ENCODE peak calls at places on chromosomes 2 and 18, in seven cellular contexts. One of them, this sample, is unnamed.

GRCh38 chr18:55097406-55098170 is 138.3 kb upstream of the CCDC68 start:
- DNase-seq in HCT116: no peak
- DNase-seq in GM23248: peak
- DNase-seq in brain microvascular endothelial cell: no peak
- DNase-seq in PC-3: no peak
- DNase-seq in ovary: no peak
- DNase-seq in endothelial cell of umbilical vein: peak
- DNase-seq in this sample: peak

GRCh38 chr2:52181080-52181479 is 1149.1 kb upstream of the NRXN1 start:
- DNase-seq in HCT116: no peak
- DNase-seq in GM23248: no peak
- DNase-seq in brain microvascular endothelial cell: no peak
- DNase-seq in PC-3: no peak
- DNase-seq in ovary: no peak
- DNase-seq in endothelial cell of umbilical vein: no peak
- DNase-seq in this sample: no peak

GRCh38 chr18:41647914-41648313 is 307.1 kb upstream of the PIK3C3 start:
- DNase-seq in HCT116: no peak
- DNase-seq in GM23248: no peak
- DNase-seq in brain microvascular endothelial cell: no peak
- DNase-seq in PC-3: no peak
- DNase-seq in ovary: no peak
- DNase-seq in endothelial cell of umbilical vein: no peak
- DNase-seq in this sample: no peak

GRCh38 chr2:85554980-85555612 is 6.2 kb downstream of the GGCX start:
- DNase-seq in HCT116: no peak
- DNase-seq in GM23248: no peak
- DNase-seq in brain microvascular endothelial cell: no peak
- DNase-seq in PC-3: no peak
- DNase-seq in ovary: no peak
- DNase-seq in endothelial cell of umbilical vein: no peak
- DNase-seq in this sample: no peak

GRCh38 chr18:6022089-6022444 is 126.7 kb upstream of the TMEM200C start:
- DNase-seq in HCT116: no peak
- DNase-seq in GM23248: peak
- DNase-seq in brain microvascular endothelial cell: no peak
- DNase-seq in PC-3: no peak
- DNase-seq in ovary: no peak
- DNase-seq in endothelial cell of umbilical vein: no peak
- DNase-seq in this sample: no peak

GRCh38 chr2:168469281-168469988 is 13.4 kb downstream of the CERS6 start:
- DNase-seq in HCT116: no peak
- DNase-seq in GM23248: no peak
- DNase-seq in brain microvascular endothelial cell: no peak
- DNase-seq in PC-3: no peak
- DNase-seq in ovary: no peak
- DNase-seq in endothelial cell of umbilical vein: no peak
- DNase-seq in this sample: no peak

GRCh38 chr2:197852127-197852526 is 47.7 kb downstream of the PLCL1 start:
- DNase-seq in HCT116: no peak
- DNase-seq in GM23248: no peak
- DNase-seq in brain microvascular endothelial cell: no peak
- DNase-seq in PC-3: no peak
- DNase-seq in ovary: no peak
- DNase-seq in endothelial cell of umbilical vein: no peak
- DNase-seq in this sample: no peak

GRCh38 chr2:128782411-128783192 is 463.9 kb upstream of the HS6ST1 start:
- DNase-seq in HCT116: no peak
- DNase-seq in GM23248: no peak
- DNase-seq in brain microvascular endothelial cell: no peak
- DNase-seq in PC-3: no peak
- DNase-seq in ovary: peak
- DNase-seq in endothelial cell of umbilical vein: no peak
- DNase-seq in this sample: no peak

GRCh38 chr2:216700088-216700567 is 4.8 kb upstream of the IGFBP5 start:
- DNase-seq in HCT116: no peak
- DNase-seq in GM23248: no peak
- DNase-seq in brain microvascular endothelial cell: no peak
- DNase-seq in PC-3: no peak
- DNase-seq in ovary: no peak
- DNase-seq in endothelial cell of umbilical vein: no peak
- DNase-seq in this sample: no peak

GRCh38 chr18:48662021-48662661 is 123.3 kb downstream of the CTIF start:
- DNase-seq in HCT116: no peak
- DNase-seq in GM23248: peak
- DNase-seq in brain microvascular endothelial cell: peak
- DNase-seq in PC-3: peak
- DNase-seq in ovary: peak
- DNase-seq in endothelial cell of umbilical vein: no peak
- DNase-seq in this sample: peak

DNA sequence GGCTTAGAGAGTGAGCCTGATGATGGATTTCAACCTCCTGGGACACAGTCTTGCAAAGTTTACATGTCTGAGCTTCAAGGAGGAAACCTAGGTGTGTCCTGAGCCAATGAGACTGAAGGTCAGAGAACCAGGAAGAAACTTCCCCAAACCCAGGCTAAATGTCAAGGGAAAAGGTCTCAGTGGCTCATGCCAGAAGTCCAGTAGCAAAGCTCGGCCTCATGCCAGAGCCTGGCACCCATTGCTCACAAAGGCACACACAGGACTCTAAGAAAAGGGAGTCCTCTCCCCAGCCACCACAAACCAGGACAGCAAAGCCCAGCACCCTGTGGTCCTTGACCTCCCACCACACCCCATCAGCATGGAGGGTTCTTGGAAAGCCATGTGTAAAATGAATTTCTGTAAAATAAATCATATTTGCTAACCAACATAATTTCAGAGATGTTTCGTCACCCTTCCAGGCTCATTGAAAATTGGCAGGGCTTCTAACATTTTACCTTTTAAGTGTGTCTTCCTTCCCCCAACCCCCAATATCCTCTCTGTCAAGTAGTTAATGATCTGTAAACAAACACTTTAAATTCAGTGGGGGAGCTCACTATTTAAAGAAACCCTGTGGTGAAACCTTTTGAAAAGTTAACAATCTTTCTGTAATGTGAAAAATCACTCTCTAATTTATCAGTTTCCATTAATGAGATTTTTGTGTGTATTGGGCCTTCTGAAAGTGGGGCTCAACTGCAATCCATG is 77.1 kb downstream of the BCL11A start:
- DNase-seq in HCT116: no peak
- DNase-seq in GM23248: no peak
- DNase-seq in brain microvascular endothelial cell: no peak
- DNase-seq in PC-3: no peak
- DNase-seq in ovary: no peak
- DNase-seq in endothelial cell of umbilical vein: no peak
- DNase-seq in this sample: no peak
- H3K4me3 ChIP-seq in HCT116: no peak
- H3K4me3 ChIP-seq in GM23248: no peak
- H3K4me3 ChIP-seq in brain microvascular endothelial cell: no peak
- H3K4me3 ChIP-seq in PC-3: no peak
- H3K4me3 ChIP-seq in ovary: no peak
- H3K4me3 ChIP-seq in endothelial cell of umbilical vein: no peak
- H3K4me3 ChIP-seq in this sample: no peak

GRCh38 chr2:28160986-28161425 is 231.7 kb upstream of the FOSL2 start:
- DNase-seq in HCT116: no peak
- DNase-seq in GM23248: peak
- DNase-seq in brain microvascular endothelial cell: no peak
- DNase-seq in PC-3: peak
- DNase-seq in ovary: no peak
- DNase-seq in endothelial cell of umbilical vein: no peak
- DNase-seq in this sample: peak
- H3K27ac ChIP-seq in HCT116: no peak
- H3K27ac ChIP-seq in GM23248: peak
- H3K27ac ChIP-seq in brain microvascular endothelial cell: no peak
- H3K27ac ChIP-seq in PC-3: no peak
- H3K27ac ChIP-seq in ovary: no peak
- H3K27ac ChIP-seq in endothelial cell of umbilical vein: no peak
- H3K27ac ChIP-seq in this sample: no peak

GRCh38 chr2:170817247-170817998 is 736 bp downstream of the GAD1 start:
- DNase-seq in HCT116: no peak
- DNase-seq in GM23248: peak
- DNase-seq in brain microvascular endothelial cell: no peak
- DNase-seq in PC-3: peak
- DNase-seq in ovary: no peak
- DNase-seq in endothelial cell of umbilical vein: peak
- DNase-seq in this sample: peak
- H3K4me3 ChIP-seq in HCT116: peak
- H3K4me3 ChIP-seq in GM23248: peak
- H3K4me3 ChIP-seq in brain microvascular endothelial cell: peak
- H3K4me3 ChIP-seq in PC-3: peak
- H3K4me3 ChIP-seq in ovary: peak
- H3K4me3 ChIP-seq in endothelial cell of umbilical vein: peak
- H3K4me3 ChIP-seq in this sample: peak

DNA sequence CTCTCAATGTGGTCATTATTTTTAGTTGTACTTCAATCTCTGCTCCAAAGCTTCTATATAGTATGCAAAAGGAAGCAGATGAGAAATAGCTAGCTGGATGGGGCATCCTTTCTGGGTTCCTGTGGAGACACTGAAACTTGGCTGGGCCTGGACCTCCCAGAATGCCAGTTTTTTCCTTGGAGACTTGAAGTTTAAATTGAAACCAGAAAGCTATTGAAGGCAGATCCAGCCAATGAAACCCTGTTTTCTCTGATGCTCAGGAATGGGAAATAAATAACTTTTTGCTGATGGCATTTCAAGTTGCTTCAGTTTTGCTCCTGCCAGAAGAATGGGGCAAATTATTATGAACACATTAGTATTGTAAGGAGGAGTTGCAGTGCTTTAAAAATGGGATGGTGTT is 2.9 kb downstream of the SETBP1 start:
- DNase-seq in HCT116: no peak
- DNase-seq in GM23248: peak
- DNase-seq in brain microvascular endothelial cell: no peak
- DNase-seq in PC-3: no peak
- DNase-seq in ovary: no peak
- DNase-seq in endothelial cell of umbilical vein: no peak
- DNase-seq in this sample: no peak
- H3K27ac ChIP-seq in HCT116: no peak
- H3K27ac ChIP-seq in GM23248: no peak
- H3K27ac ChIP-seq in brain microvascular endothelial cell: no peak
- H3K27ac ChIP-seq in PC-3: no peak
- H3K27ac ChIP-seq in ovary: peak
- H3K27ac ChIP-seq in endothelial cell of umbilical vein: no peak
- H3K27ac ChIP-seq in this sample: no peak

This sample was measured in mesendoderm.